ENCODE peak calls at places on chromosome 10, in four cellular contexts. C is T-helper 1 cell, Q is heart right ventricle, D is BJ. N is an unnamed sample.
A peak's percentile ranks its signal among the peaks of the same experiment; 100 is the strongest.

GRCh38 chr10:10584164-10584563 is 433.5 kb upstream of the CELF2 start:
- DNase-seq in D (no peak), C (no peak), Q (no peak), N (no peak)

GRCh38 chr10:115849197-115849596 is 423.8 kb downstream of the GFRA1 start:
- DNase-seq in Q (no peak), D (no peak), C (no peak), N (no peak)

GRCh38 chr10:31319602-31320178 is 674 bp downstream of the ZEB1 start:
- DNase-seq in D (no peak), Q (no peak), C (peak; percentile 24), N (no peak)

GRCh38 chr10:122495406-122496340 is 34.3 kb downstream of the HTRA1 start:
- DNase-seq in Q (no peak), C (peak; percentile 7), D (no peak), N (no peak)

GRCh38 chr10:113982745-113983144 is 60.9 kb upstream of the ADRB1 start:
- DNase-seq in C (no peak), Q (no peak), D (no peak), N (no peak)

GRCh38 chr10:17237915-17238444 is 9.9 kb downstream of the VIM start:
- DNase-seq in C (no peak), D (no peak), Q (no peak), N (no peak)

GRCh38 chr10:31830887-31831286 is 97.7 kb downstream of the ARHGAP12 start:
- DNase-seq in C (no peak), D (no peak), Q (no peak), N (peak; percentile 22)

GRCh38 chr10:114694735-114695134 is 36.7 kb upstream of the ABLIM1 start:
- DNase-seq in C (no peak), Q (no peak), D (no peak), N (no peak)

GRCh38 chr10:126919426-126919825 is 14.2 kb downstream of the DOCK1 start:
- DNase-seq in D (no peak), C (no peak), Q (no peak), N (no peak)

GRCh38 chr10:124680675-124681074 is 63.5 kb downstream of the FAM53B start:
- DNase-seq in Q (peak; percentile 26), C (no peak), D (no peak), N (no peak)

GRCh38 chr10:123552760-123553554 is 113.2 kb upstream of the GPR26 start:
- DNase-seq in Q (no peak), C (no peak), D (no peak), N (no peak)

GRCh38 chr10:96047004-96047649 is 3.7 kb downstream of the CCNJ start:
- DNase-seq in D (no peak), C (no peak), Q (no peak), N (no peak)

GRCh38 chr10:123136221-123136805 is 543 bp downstream of the HMX3 start:
- DNase-seq in D (no peak), C (no peak), Q (no peak), N (no peak)

GRCh38 chr10:112954974-112955735 is 5.1 kb downstream of the TCF7L2 start:
- DNase-seq in Q (no peak), D (no peak), C (no peak), N (no peak)

GRCh38 chr10:99996934-99997648 is 12.7 kb downstream of the DNMBP start:
- DNase-seq in Q (no peak), D (no peak), C (no peak), N (no peak)

GRCh38 chr10:99364125-99364524 is 35.0 kb downstream of the CNNM1 start:
- DNase-seq in Q (no peak), C (no peak), D (peak; percentile 89), N (no peak)

GRCh38 chr10:113061054-113061430 is 111.0 kb downstream of the TCF7L2 start:
- DNase-seq in Q (peak; percentile 42), D (no peak), C (no peak), N (no peak)

GRCh38 chr10:37821237-37821636 is 36.2 kb downstream of the ZNF248 start:
- DNase-seq in D (no peak), Q (no peak), C (no peak), N (no peak)

GRCh38 chr10:96431211-96431970 is 72.6 kb upstream of the OPALIN start:
- DNase-seq in Q (no peak), D (no peak), C (no peak), N (no peak)

GRCh38 chr10:58373446-58373834 is 11.8 kb upstream of the TFAM start:
- DNase-seq in D (no peak), Q (no peak), C (no peak), N (no peak)

GRCh38 chr10:61901829-61902447 is 439 bp downstream of the ARID5B start:
- DNase-seq in Q (no peak), D (no peak), C (no peak), N (no peak)

GRCh38 chr10:99781734-99782429 is 558 bp upstream of the ABCC2 start:
- DNase-seq in D (no peak), C (no peak), Q (no peak), N (no peak)

GRCh38 chr10:83934062-83934461 is 205.2 kb upstream of the GHITM start:
- DNase-seq in D (no peak), C (no peak), Q (no peak), N (no peak)

GRCh38 chr10:3186365-3186764 is 13.8 kb upstream of the PITRM1 start:
- DNase-seq in Q (no peak), C (no peak), D (no peak), N (no peak)

GRCh38 chr10:96017227-96017687 is 26.1 kb upstream of the CCNJ start:
- DNase-seq in D (peak; percentile 9), Q (no peak), C (no peak), N (peak; percentile 13)

GRCh38 chr10:13001041-13001886 is at the start of gene CCDC3:
- DNase-seq in Q (peak; percentile 31), C (peak; percentile 2), D (no peak), N (no peak)

GRCh38 chr10:100562806-100563293 is 27.1 kb downstream of the HIF1AN start:
- DNase-seq in D (no peak), C (no peak), Q (no peak), N (peak; percentile 8)

GRCh38 chr10:79061441-79062315 is 7.1 kb upstream of the ZMIZ1 start:
- DNase-seq in Q (no peak), C (no peak), D (no peak), N (no peak)

GRCh38 chr10:32189400-32190084 is 133.3 kb upstream of the KIF5B start:
- DNase-seq in C (no peak), Q (no peak), D (no peak), N (no peak)

GRCh38 chr10:95791425-95791979 is 35.5 kb downstream of the ENTPD1 start:
- DNase-seq in C (no peak), Q (no peak), D (no peak), N (no peak)